ENCODE peak calls at places on chromosomes 4 and X, in ten cellular contexts. F is amygdala; Z is HEK293T; Y is stimulated activated CD8-positive, alpha-beta memory T cell treated with anti-CD3 and anti-CD28 coated beads, Interleukin-4, amount 100 ng/mL, for 48 hours; O is endothelial cell; N is lower lobe of right lung; A is kidney epithelial cell; I is SHP77; H is erythroblast; K is adipocyte. C is an unnamed sample.

GRCh38 chr4:336893-337142 is 796 bp upstream of the ZNF141 start:
- DNase-seq in F (no peak), Z (no peak), Y (peak), O (peak), N (no peak), A (no peak), I (no peak), H (no peak), K (no peak), C (no peak)

GRCh38 chrX:13131511-13132137 is 87.2 kb upstream of the FAM9C start:
- DNase-seq in F (peak), Z (no peak), Y (no peak), O (no peak), N (peak), A (no peak), I (no peak), H (no peak), K (no peak), C (no peak)

GRCh38 chr4:105633241-105633640 is 75.2 kb downstream of the INTS12 start:
- DNase-seq in F (no peak), Z (no peak), Y (no peak), O (no peak), N (no peak), A (no peak), I (no peak), H (no peak), K (no peak), C (no peak)

GRCh38 chr4:150425161-150425560 is 156.8 kb upstream of the MAB21L2 start:
- DNase-seq in F (no peak), Z (no peak), Y (no peak), O (no peak), N (no peak), A (no peak), I (no peak), H (no peak), K (peak), C (no peak)

GRCh38 chrX:16185725-16186136 is 18.4 kb downstream of the MAGEB17 start:
- DNase-seq in F (no peak), Z (no peak), Y (no peak), O (no peak), N (no peak), A (peak), I (no peak), H (no peak), K (peak), C (no peak)

GRCh38 chr4:56786955-56787354 is 34.5 kb downstream of the SPINK2 start:
- DNase-seq in F (no peak), Z (peak), Y (no peak), O (peak), N (peak), A (peak), I (peak), H (no peak), K (peak), C (no peak)

GRCh38 chr4:978957-979701 is 5.8 kb upstream of the DGKQ start:
- DNase-seq in F (no peak), Z (no peak), Y (no peak), O (no peak), N (no peak), A (no peak), I (no peak), H (peak), K (peak), C (no peak)

GRCh38 chr4:76233967-76234678 is 17.4 kb upstream of the FAM47E start:
- DNase-seq in F (no peak), Z (no peak), Y (no peak), O (peak), N (peak), A (no peak), I (no peak), H (no peak), K (no peak), C (peak)

GRCh38 chr4:87118826-87119225 is 101.6 kb downstream of the KLHL8 start:
- DNase-seq in F (no peak), Z (no peak), Y (no peak), O (no peak), N (no peak), A (no peak), I (no peak), H (peak), K (peak), C (peak)

C was measured in iPS DF 19.7.